ENCODE peak calls at places on chromosomes 6 and 20, in eight cellular contexts. Y is psoas muscle, K is OCI-LY7, X is upper lobe of left lung, S is thoracic aorta, C is sigmoid colon, R is body of pancreas, O is heart right ventricle. D is an unnamed sample.
A peak's percentile ranks its signal among the peaks of the same experiment; 100 is the strongest.

GRCh38 chr20:62175711-62176110 is 7.1 kb upstream of the MTG2 start:
- DNase-seq in Y (no peak), K (no peak), X (peak; percentile 63), S (no peak), C (no peak), R (no peak), O (no peak), D (no peak)

GRCh38 chr6:156828280-156828703 is 51.1 kb downstream of the ARID1B start:
- DNase-seq in Y (peak; percentile 55), K (no peak), X (no peak), S (no peak), C (no peak), R (peak; percentile 41), O (no peak), D (no peak)

GRCh38 chr6:10409160-10409765 is 5.6 kb downstream of the TFAP2A start:
- DNase-seq in Y (no peak), K (no peak), X (no peak), S (no peak), C (no peak), R (no peak), O (no peak), D (no peak)

GRCh38 chr20:3697588-3698235 is 14.7 kb downstream of the SIGLEC1 start:
- DNase-seq in Y (no peak), K (no peak), X (no peak), S (no peak), C (no peak), R (no peak), O (no peak), D (no peak)

GRCh38 chr20:10747019-10747418 is 73.2 kb upstream of the JAG1 start:
- DNase-seq in Y (no peak), K (no peak), X (no peak), S (no peak), C (no peak), R (no peak), O (no peak), D (no peak)

GRCh38 chr20:57594092-57594911 is 25.9 kb downstream of the ZBP1 start:
- DNase-seq in Y (peak; percentile 44), K (peak; percentile 63), X (peak; percentile 87), S (no peak), C (peak; percentile 74), R (peak; percentile 41), O (peak; percentile 61), D (no peak)

GRCh38 chr6:1636971-1637871 is 27.5 kb downstream of the FOXC1 start:
- DNase-seq in Y (no peak), K (peak; percentile 4), X (peak; percentile 62), S (no peak), C (peak; percentile 52), R (peak; percentile 38), O (no peak), D (no peak)

GRCh38 chr6:31792741-31793140 is 2.8 kb downstream of the VARS1 start:
- DNase-seq in Y (no peak), K (no peak), X (peak; percentile 65), S (no peak), C (no peak), R (no peak), O (no peak), D (no peak)

GRCh38 chr20:63166423-63167020 is 49.4 kb downstream of the YTHDF1 start:
- DNase-seq in Y (no peak), K (no peak), X (peak; percentile 63), S (no peak), C (no peak), R (no peak), O (peak; percentile 6), D (no peak)

GRCh38 chr6:134491473-134491872 is 173.6 kb upstream of the SGK1 start:
- DNase-seq in Y (no peak), K (no peak), X (no peak), S (no peak), C (no peak), R (no peak), O (no peak), D (no peak)

GRCh38 chr6:112927641-112928040 is 580.5 kb downstream of the RFPL4B start:
- DNase-seq in Y (no peak), K (no peak), X (no peak), S (no peak), C (no peak), R (no peak), O (no peak), D (no peak)

GRCh38 chr6:169489642-169490408 is 212.0 kb downstream of the WDR27 start:
- DNase-seq in Y (no peak), K (no peak), X (no peak), S (no peak), C (no peak), R (no peak), O (no peak), D (no peak)

GRCh38 chr6:167093922-167094432 is 28.9 kb upstream of the CCR6 start:
- DNase-seq in Y (no peak), K (no peak), X (peak; percentile 67), S (no peak), C (no peak), R (no peak), O (no peak), D (no peak)

GRCh38 chr6:139531148-139531547 is 156.7 kb upstream of the CITED2 start:
- DNase-seq in Y (no peak), K (no peak), X (no peak), S (no peak), C (no peak), R (no peak), O (no peak), D (no peak)

DNA sequence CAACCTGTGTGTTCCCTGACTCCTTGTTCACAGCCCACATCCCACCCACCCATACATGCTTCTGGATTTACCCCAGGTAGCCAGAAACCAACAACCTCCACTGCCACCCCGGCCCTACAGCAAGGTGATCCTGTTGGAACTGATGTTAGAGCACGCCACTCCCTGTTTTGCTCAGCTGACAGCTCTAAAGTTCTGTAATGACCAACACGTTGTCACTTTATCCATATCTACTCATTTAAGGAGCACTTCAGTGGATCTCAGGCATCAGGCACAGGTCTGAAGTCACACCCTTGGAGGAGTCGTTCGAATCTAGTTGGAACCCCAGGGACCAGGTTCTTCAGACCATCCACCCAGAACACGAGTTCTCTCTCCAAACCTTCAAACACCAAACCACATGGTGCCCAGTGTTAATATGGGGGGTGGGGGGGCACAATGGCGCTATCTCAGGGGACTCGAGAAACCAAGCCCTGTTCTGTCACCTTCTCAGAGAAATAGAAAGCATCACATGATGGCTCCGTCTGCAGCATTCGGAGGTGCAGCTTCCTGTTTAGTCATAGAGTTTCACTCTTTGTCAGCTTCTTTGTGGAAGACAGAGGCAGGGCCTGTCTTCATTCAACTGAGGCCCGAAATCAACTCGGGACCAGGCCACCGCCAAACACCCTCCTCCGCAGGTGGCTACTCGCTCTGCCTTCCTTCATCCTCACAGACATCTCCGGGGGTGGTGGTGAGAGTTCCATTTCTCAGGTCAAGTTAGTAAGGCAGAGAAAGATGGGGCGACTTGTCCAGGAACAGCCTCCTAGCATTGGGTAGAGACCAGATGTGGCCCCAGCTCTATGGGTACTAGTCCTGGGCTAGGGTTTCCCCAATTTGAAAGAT is 142.2 kb downstream of the NFATC2 start:
- DNase-seq in Y (no peak), K (peak; percentile 81), X (no peak), S (no peak), C (no peak), R (peak; percentile 20), O (no peak), D (no peak)
- H3K4me1 ChIP-seq in Y (peaks cover 11% of the 10 kb centered on the region), K (peaks cover 69% of the 10 kb centered on the region), X (peaks cover 11% of the 10 kb centered on the region), S (no peaks in the 10 kb centered on the region), C (no peaks in the 10 kb centered on the region), R (peaks cover 6% of the 10 kb centered on the region), O (peaks cover 34% of the 10 kb centered on the region), D (peaks cover 12% of the 10 kb centered on the region)

DNA sequence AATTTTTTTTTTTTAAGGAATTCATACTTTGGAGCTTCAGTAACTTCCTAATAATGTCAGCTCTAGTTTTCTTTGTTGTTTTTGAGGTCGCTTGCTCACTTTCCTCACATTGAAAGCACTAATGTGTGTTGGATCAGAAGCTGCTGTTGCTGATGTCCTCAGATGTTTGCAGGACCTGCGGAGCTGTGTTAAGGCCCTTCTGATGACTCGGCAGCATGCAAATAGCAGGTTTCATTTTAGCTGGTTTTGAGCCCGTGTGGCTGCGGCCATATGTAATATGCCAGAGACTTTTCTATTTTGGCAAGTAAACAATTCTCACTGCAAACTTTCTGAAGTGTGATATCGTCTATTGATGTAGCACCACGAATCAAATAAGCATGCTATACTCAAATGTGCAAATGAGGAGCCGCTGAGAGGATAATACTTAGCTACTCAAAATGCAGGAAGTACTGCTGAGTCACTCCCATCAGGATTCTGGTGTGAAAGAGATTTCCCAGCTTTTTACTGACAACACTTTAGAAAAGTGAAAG is 187.8 kb downstream of the SASH1 start:
- DNase-seq in Y (no peak), K (peak; percentile 23), X (no peak), S (no peak), C (no peak), R (no peak), O (no peak), D (no peak)
- H3K4me3 ChIP-seq in Y (peak overlapping the region; percentile 28), K (no peak overlapping the region), X (no peak overlapping the region), S (peak overlapping the region; percentile 70), C (no peak overlapping the region), R (no peak overlapping the region), O (no peak overlapping the region), D (peak overlapping the region; percentile 40)

DNA sequence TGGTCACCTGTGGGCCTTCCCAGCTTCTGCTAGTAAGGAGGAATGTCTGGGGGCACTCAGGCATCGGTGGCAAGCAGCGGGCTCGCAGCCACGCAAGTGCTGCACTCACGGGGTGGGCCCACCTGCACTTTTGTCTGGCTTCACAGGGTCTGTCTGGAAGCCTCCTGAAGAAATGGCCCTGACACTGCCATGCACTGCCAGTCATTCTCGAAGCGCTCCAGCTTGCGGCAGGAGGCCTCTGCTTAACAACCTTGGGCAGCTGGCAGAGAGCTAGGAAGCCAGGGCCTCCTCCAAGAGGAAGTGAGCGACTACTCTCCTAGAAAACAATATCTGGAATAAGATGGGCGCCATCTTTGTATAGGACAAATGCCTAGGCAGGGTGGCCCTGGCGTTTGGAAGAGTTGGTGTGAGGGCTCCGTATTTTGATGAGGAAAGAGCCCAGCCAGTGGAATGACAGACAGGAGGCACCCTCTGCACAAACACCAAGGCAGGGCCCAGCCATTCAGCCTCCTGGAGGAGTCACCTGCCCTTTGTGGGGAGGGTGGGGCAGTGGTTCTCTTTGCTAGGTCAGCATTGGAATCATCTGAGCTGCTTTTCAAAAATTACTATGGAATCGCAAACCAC is 113.9 kb downstream of the SYNDIG1 start:
- DNase-seq in Y (no peak), K (no peak), X (no peak), S (no peak), C (no peak), R (no peak), O (no peak), D (no peak)
- H3K4me1 ChIP-seq in Y (no peaks in the 10 kb centered on the region), K (peaks cover 9% of the 10 kb centered on the region), X (no peaks in the 10 kb centered on the region), S (no peaks in the 10 kb centered on the region), C (no peaks in the 10 kb centered on the region), R (no peaks in the 10 kb centered on the region), O (no peaks in the 10 kb centered on the region), D (no peaks in the 10 kb centered on the region)

GRCh38 chr6:105675715-105676397 is 273.0 kb upstream of the PREP start:
- DNase-seq in Y (no peak), K (no peak), X (no peak), S (no peak), C (no peak), R (no peak), O (no peak), D (no peak)

GRCh38 chr6:105680131-105680530 is 277.2 kb upstream of the PREP start:
- DNase-seq in Y (no peak), K (no peak), X (no peak), S (no peak), C (no peak), R (no peak), O (no peak), D (no peak)

GRCh38 chr6:105677671-105678475 is 275.0 kb upstream of the PREP start:
- DNase-seq in Y (no peak), K (no peak), X (no peak), S (no peak), C (no peak), R (no peak), O (no peak), D (no peak)

GRCh38 chr6:105678516-105678915 is 275.6 kb upstream of the PREP start:
- DNase-seq in Y (no peak), K (no peak), X (no peak), S (no peak), C (no peak), R (no peak), O (no peak), D (no peak)

GRCh38 chr6:105676837-105677236 is 274.0 kb upstream of the PREP start:
- DNase-seq in Y (no peak), K (no peak), X (no peak), S (no peak), C (no peak), R (no peak), O (no peak), D (no peak)
- H3K4me3 ChIP-seq in Y (no peak overlapping the region), K (no peak overlapping the region), X (no peak overlapping the region), S (no peak overlapping the region), C (no peak overlapping the region), R (no peak overlapping the region), O (no peak overlapping the region), D (no peak overlapping the region)

D was measured in tibial artery.